ENCODE peak calls at places on chromosomes 13 and 19, in four cellular contexts. K is BJ, G is type B pancreatic cell, O is WERI-Rb-1. M is an unnamed sample.

GRCh38 chr19:3831601-3832000 is 37.2 kb downstream of the ZFR2 start:
- DNase-seq in G (no peak), K (no peak), O (no peak), M (no peak)

GRCh38 chr19:4358709-4359626 is 15.6 kb downstream of the MPND start:
- DNase-seq in G (no peak), K (no peak), O (no peak), M (no peak)

GRCh38 chr19:35497406-35497805 is 7.1 kb upstream of the KRTDAP start:
- DNase-seq in G (no peak), K (no peak), O (no peak), M (no peak)

GRCh38 chr13:80339578-80339840 is 1.4 kb downstream of the SPRY2 start:
- DNase-seq in G (no peak), K (no peak), O (no peak), M (no peak)

GRCh38 chr13:110170020-110170790 is 136.8 kb downstream of the COL4A1 start:
- DNase-seq in K (no peak), G (no peak), O (no peak), M (no peak)

GRCh38 chr13:40665754-40666057 is 735 bp downstream of the FOXO1 start:
- DNase-seq in K (no peak), O (no peak), G (no peak), M (peak; percentile 32)

GRCh38 chr13:59247166-59247565 is 916.6 kb downstream of the DIAPH3 start:
- DNase-seq in G (no peak), O (peak; percentile 9), K (no peak), M (no peak)

GRCh38 chr19:44757735-44758505 is 9.4 kb downstream of the BCL3 start:
- DNase-seq in K (no peak), O (no peak), G (no peak), M (peak; percentile 84)

GRCh38 chr13:23876265-23876664 is 12.9 kb downstream of the MIPEP start:
- DNase-seq in K (no peak), G (no peak), O (peak; percentile 53), M (no peak)

GRCh38 chr13:39415003-39415402 is 188.0 kb downstream of the LHFPL6 start:
- DNase-seq in O (no peak), G (no peak), K (no peak), M (no peak)

GRCh38 chr13:110944121-110944967 is 29.5 kb upstream of the ANKRD10 start:
- DNase-seq in O (peak; percentile 41), G (no peak), K (no peak), M (peak; percentile 45)

GRCh38 chr13:109788372-109789195 is 2.2 kb upstream of the IRS2 start:
- DNase-seq in G (no peak), O (no peak), K (no peak), M (no peak)

GRCh38 chr19:10718205-10719196 is 622 bp downstream of the DNM2 start:
- DNase-seq in O (peak; percentile 40), K (no peak), G (no peak), M (peak; percentile 82)

GRCh38 chr13:32645854-32646253 is 59.6 kb downstream of the PDS5B start:
- DNase-seq in O (no peak), K (no peak), G (no peak), M (no peak)

GRCh38 chr19:46453661-46454060 is 17.7 kb downstream of the PNMA8A start:
- DNase-seq in K (no peak), O (no peak), G (no peak), M (no peak)

GRCh38 chr19:4556574-4557185 is 2.8 kb downstream of the SEMA6B start:
- DNase-seq in G (no peak), O (peak; percentile 52), K (no peak), M (peak; percentile 58)

GRCh38 chr19:8512115-8512967 is 1.6 kb downstream of the ZNF414 start:
- DNase-seq in K (no peak), G (no peak), O (no peak), M (no peak)

GRCh38 chr13:32824671-32825070 is 191.6 kb upstream of the KL start:
- DNase-seq in O (no peak), G (no peak), K (peak; percentile 73), M (no peak)

GRCh38 chr13:49220856-49221614 is 897 bp downstream of the MLNR start:
- DNase-seq in O (no peak), G (no peak), K (no peak), M (peak; percentile 49)

GRCh38 chr19:37979547-37980082 is 72.6 kb downstream of the SIPA1L3 start:
- DNase-seq in K (no peak), O (peak; percentile 53), G (no peak), M (no peak)

GRCh38 chr13:60538566-60538965 is 141.5 kb downstream of the TDRD3 start:
- DNase-seq in O (no peak), G (no peak), K (peak; percentile 15), M (no peak)

GRCh38 chr13:46492946-46493345 is 60.0 kb upstream of the LRCH1 start:
- DNase-seq in G (no peak), K (no peak), O (no peak), M (no peak)

GRCh38 chr19:28393574-28394336 is 819.2 kb downstream of the UQCRFS1 start:
- DNase-seq in G (no peak), K (no peak), O (peak; percentile 60), M (no peak)

GRCh38 chr19:17097593-17098126 is 22.1 kb downstream of the MYO9B start:
- DNase-seq in G (no peak), K (no peak), O (no peak), M (no peak)

GRCh38 chr13:27110056-27110746 is 61.4 kb downstream of the USP12 start:
- DNase-seq in G (no peak), O (no peak), K (no peak), M (no peak)

GRCh38 chr13:41670873-41671443 is 213.6 kb downstream of the RGCC start:
- DNase-seq in K (no peak), O (no peak), G (no peak), M (no peak)

GRCh38 chr13:40477623-40478608 is 188.5 kb downstream of the FOXO1 start:
- DNase-seq in O (no peak), G (no peak), K (no peak), M (no peak)

GRCh38 chr19:55070755-55071502 is 4.7 kb upstream of the EPS8L1 start:
- DNase-seq in G (no peak), K (no peak), O (no peak), M (no peak)

GRCh38 chr19:47473336-47473735 is 1.6 kb upstream of the SLC8A2 start:
- DNase-seq in O (no peak), G (no peak), K (no peak), M (no peak)

GRCh38 chr13:40993987-40994386 is 25.1 kb downstream of the ELF1 start:
- DNase-seq in K (no peak), O (no peak), G (no peak), M (no peak)

GRCh38 chr19:3942790-3943409 is 10.0 kb downstream of the NMRK2 start:
- DNase-seq in G (no peak), K (no peak), O (no peak), M (no peak)

GRCh38 chr13:38979891-38980627 is 10.6 kb downstream of the STOML3 start:
- DNase-seq in O (no peak), K (no peak), G (no peak), M (peak; percentile 48)

GRCh38 chr13:75830842-75831241 is 194.7 kb downstream of the LMO7 start:
- DNase-seq in O (no peak), G (no peak), K (peak; percentile 54), M (no peak)

GRCh38 chr13:30569901-30570576 is 47.7 kb upstream of the USPL1 start:
- DNase-seq in O (no peak), K (peak; percentile 90), G (no peak), M (no peak)

GRCh38 chr19:44608391-44608821 is 5.0 kb upstream of the IGSF23 start:
- DNase-seq in G (no peak), O (no peak), K (no peak), M (no peak)

DNA sequence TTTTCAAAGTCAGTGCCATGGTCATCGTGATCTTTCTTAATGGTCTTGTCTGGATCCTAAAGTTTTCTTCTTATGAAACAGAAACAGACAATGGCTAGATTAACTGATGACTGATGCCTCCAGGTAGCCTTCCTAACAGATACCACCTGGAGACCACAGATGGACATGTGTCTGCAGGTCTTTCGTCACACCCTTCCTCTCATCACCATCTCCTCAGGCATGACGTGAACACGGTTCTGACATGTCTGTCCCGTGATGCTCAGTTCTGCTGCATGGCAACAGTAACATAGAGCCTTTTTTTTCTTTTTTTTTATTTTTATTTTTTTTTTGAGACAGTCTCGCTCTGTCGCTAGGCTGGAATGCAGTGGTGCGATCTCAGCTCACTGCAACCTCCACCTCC is 13.1 kb upstream of the LAMP1 start:
- DNase-seq in G (no peak), O (no peak), K (no peak), M (no peak)
- TF ChIP-seq CTCF in G (no peak), O (no peak), K (no peak), M (no peak)

DNA sequence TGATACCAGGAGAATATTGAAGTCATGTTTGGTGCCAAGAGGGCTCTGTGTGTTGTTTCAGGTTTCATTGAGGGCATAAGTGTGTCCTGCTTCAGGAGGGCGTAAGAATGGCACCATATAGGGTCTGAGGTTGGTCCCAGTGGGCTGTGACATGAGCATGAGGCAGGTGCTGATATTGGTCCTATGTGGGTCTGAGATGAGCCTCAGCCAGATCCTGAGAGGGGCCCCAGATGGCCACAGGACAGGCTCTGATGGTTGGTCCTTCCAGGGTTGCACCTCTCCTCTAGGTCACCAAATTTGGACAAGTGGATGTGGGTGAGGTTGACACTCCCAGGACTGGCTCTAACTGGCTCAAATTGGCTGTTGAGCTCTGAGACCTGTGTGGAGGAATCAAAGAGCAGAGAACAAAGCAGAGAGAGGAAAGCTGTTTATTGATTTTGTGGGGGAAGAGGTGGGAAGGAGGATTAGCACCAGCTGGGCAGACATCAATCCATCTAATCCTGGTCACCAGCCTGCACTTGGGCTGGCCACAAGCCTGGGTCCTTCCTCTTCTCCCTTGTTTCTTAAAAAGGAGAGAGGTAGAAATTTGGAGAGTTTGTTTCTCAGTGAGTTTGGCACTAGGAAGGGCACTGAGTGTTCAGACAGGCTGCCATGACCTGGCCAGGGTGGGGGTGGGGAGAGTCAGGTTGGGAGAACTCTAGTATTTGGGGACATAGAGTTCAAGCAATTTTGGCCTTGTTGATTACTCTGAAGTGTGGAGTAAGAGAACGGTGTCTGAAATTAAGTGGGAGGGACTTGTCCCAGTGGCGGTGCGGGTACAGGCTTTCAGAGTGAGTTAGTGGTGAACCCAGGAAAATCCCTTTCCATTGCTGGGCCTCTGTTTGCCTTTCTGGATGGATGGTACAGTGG is 38.7 kb downstream of the CYP2B6 start:
- DNase-seq in O (peak; percentile 73), G (no peak), K (no peak), M (no peak)
- TF ChIP-seq CTCF in O (no peak), G (no peak), K (no peak), M (no peak)

GRCh38 chr13:102948006-102948405 is 102.2 kb downstream of the ERCC5 start:
- DNase-seq in G (no peak), O (peak; percentile 30), K (no peak), M (no peak)
- TF ChIP-seq CTCF in G (no peak), O (no peak), K (no peak), M (no peak)

GRCh38 chr19:2253106-2254051 is 2.8 kb downstream of the JSRP1 start:
- DNase-seq in O (no peak), K (no peak), G (peak; percentile 74), M (peak; percentile 37)
- TF ChIP-seq CTCF in O (peak; percentile 52), K (peak; percentile 14), G (peak; percentile 52), M (peak; percentile 18)

DNA sequence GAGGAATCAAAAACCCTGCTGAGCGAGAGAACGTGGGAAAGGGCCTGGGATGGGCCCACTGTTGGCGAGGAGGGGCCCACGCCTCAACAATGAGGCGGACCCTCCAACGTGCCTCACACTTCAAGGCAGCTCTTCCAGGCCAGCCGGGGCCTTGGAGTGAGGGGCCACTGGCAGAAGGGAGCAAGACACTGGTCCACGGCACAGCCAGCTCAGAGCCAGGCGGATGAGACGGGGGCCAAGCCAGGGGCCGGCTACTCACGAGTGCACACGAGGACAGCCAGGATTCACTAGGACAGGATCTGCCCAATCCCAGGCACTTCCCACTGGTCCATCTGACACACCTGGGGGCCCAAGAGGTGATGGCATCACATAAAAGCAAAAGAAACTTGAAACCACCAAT is 20.5 kb downstream of the ELL start:
- DNase-seq in K (no peak), G (no peak), O (no peak), M (no peak)
- TF ChIP-seq CTCF in K (no peak), G (no peak), O (no peak), M (no peak)

M was measured in glutamatergic neuron.